ENCODE peak calls at places on chromosome 20, in seven cellular contexts. One of them, this sample, is unnamed. For H3K4me1, the result is how much of the 10 kb centered on the place peaks cover.

GRCh38 chr20:62275263-62275619 is 27.6 kb upstream of the ADRM1 start:
- DNase-seq in H9: no peak
- DNase-seq in IMR-90: no peak
- DNase-seq in H1: no peak
- DNase-seq in neuronal stem cell: no peak
- DNase-seq in mesenchymal stem cell: no peak
- DNase-seq in trophoblast cell: no peak
- DNase-seq in this sample: no peak

GRCh38 chr20:57330998-57331397 is 1.4 kb downstream of the SPO11 start:
- DNase-seq in H9: no peak
- DNase-seq in IMR-90: no peak
- DNase-seq in H1: no peak
- DNase-seq in neuronal stem cell: no peak
- DNase-seq in mesenchymal stem cell: no peak
- DNase-seq in trophoblast cell: peak
- DNase-seq in this sample: no peak

GRCh38 chr20:4068708-4069107 is 53.4 kb upstream of the RNF24 start:
- DNase-seq in H9: no peak
- DNase-seq in IMR-90: no peak
- DNase-seq in H1: no peak
- DNase-seq in neuronal stem cell: no peak
- DNase-seq in mesenchymal stem cell: no peak
- DNase-seq in trophoblast cell: peak
- DNase-seq in this sample: no peak

GRCh38 chr20:23078351-23078993 is 7.7 kb downstream of the CD93 start:
- DNase-seq in H9: no peak
- DNase-seq in IMR-90: no peak
- DNase-seq in H1: no peak
- DNase-seq in neuronal stem cell: no peak
- DNase-seq in mesenchymal stem cell: peak
- DNase-seq in trophoblast cell: no peak
- DNase-seq in this sample: no peak

GRCh38 chr20:34069341-34070078 is 42.5 kb downstream of the EIF2S2 start:
- DNase-seq in H9: peak
- DNase-seq in IMR-90: peak
- DNase-seq in H1: peak
- DNase-seq in neuronal stem cell: peak
- DNase-seq in mesenchymal stem cell: peak
- DNase-seq in trophoblast cell: peak
- DNase-seq in this sample: peak

GRCh38 chr20:17042122-17042521 is 184.7 kb upstream of the PCSK2 start:
- DNase-seq in H9: no peak
- DNase-seq in IMR-90: no peak
- DNase-seq in H1: no peak
- DNase-seq in neuronal stem cell: no peak
- DNase-seq in mesenchymal stem cell: no peak
- DNase-seq in trophoblast cell: no peak
- DNase-seq in this sample: no peak

GRCh38 chr20:50663095-50663821 is 28.1 kb downstream of the RIPOR3 start:
- DNase-seq in H9: peak
- DNase-seq in IMR-90: no peak
- DNase-seq in H1: no peak
- DNase-seq in neuronal stem cell: no peak
- DNase-seq in mesenchymal stem cell: no peak
- DNase-seq in trophoblast cell: peak
- DNase-seq in this sample: peak

GRCh38 chr20:62980970-62981369 is 25.8 kb downstream of the BHLHE23 start:
- DNase-seq in H9: peak
- DNase-seq in IMR-90: no peak
- DNase-seq in H1: no peak
- DNase-seq in neuronal stem cell: no peak
- DNase-seq in mesenchymal stem cell: no peak
- DNase-seq in trophoblast cell: peak
- DNase-seq in this sample: no peak

GRCh38 chr20:45646898-45647297 is 15.8 kb upstream of the WFDC9 start:
- DNase-seq in H9: no peak
- DNase-seq in IMR-90: no peak
- DNase-seq in H1: no peak
- DNase-seq in neuronal stem cell: no peak
- DNase-seq in mesenchymal stem cell: no peak
- DNase-seq in trophoblast cell: no peak
- DNase-seq in this sample: no peak

GRCh38 chr20:53839423-53840176 is 230.8 kb downstream of the BCAS1 start:
- DNase-seq in H9: no peak
- DNase-seq in IMR-90: no peak
- DNase-seq in H1: no peak
- DNase-seq in neuronal stem cell: no peak
- DNase-seq in mesenchymal stem cell: no peak
- DNase-seq in trophoblast cell: peak
- DNase-seq in this sample: no peak

GRCh38 chr20:53841741-53842140 is 228.7 kb downstream of the BCAS1 start:
- DNase-seq in H9: no peak
- DNase-seq in IMR-90: no peak
- DNase-seq in H1: no peak
- DNase-seq in neuronal stem cell: no peak
- DNase-seq in mesenchymal stem cell: no peak
- DNase-seq in trophoblast cell: no peak
- DNase-seq in this sample: no peak

GRCh38 chr20:53838311-53838873 is 232.0 kb downstream of the BCAS1 start:
- DNase-seq in H9: no peak
- DNase-seq in IMR-90: no peak
- DNase-seq in H1: no peak
- DNase-seq in neuronal stem cell: no peak
- DNase-seq in mesenchymal stem cell: no peak
- DNase-seq in trophoblast cell: no peak
- DNase-seq in this sample: no peak

GRCh38 chr20:53842301-53843099 is 227.9 kb downstream of the BCAS1 start:
- DNase-seq in H9: no peak
- DNase-seq in IMR-90: no peak
- DNase-seq in H1: no peak
- DNase-seq in neuronal stem cell: no peak
- DNase-seq in mesenchymal stem cell: no peak
- DNase-seq in trophoblast cell: no peak
- DNase-seq in this sample: no peak

DNA sequence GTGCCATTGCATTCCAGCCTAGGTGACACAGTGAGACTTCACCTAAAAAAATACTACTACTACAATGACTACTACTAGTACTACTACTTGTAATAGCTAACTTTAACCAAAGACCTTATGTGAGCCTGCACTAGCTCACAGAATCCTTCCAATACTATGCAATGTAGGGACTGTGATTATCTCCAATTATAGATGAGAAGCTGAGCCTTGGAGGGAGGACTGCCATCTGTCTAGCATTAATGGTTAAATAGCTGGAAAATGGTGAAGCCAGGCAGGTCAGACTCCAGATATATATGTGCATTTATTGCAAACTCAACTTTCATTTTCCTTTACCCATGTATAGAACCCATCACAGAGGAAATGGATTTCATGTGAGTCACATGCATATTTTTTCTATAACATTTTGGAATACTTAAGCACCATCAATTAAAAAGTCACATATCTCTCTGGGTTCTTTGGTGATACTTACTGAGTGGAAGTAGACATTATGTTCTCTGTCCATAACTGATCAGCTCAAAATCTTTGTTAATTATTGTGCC is 229.9 kb downstream of the BCAS1 start:
- DNase-seq in H9: no peak
- DNase-seq in IMR-90: peak
- DNase-seq in H1: no peak
- DNase-seq in neuronal stem cell: no peak
- DNase-seq in mesenchymal stem cell: no peak
- DNase-seq in trophoblast cell: no peak
- DNase-seq in this sample: no peak
- H3K4me1 ChIP-seq in H9: under half
- H3K4me1 ChIP-seq in IMR-90: under half
- H3K4me1 ChIP-seq in H1: under half
- H3K4me1 ChIP-seq in neuronal stem cell: under half
- H3K4me1 ChIP-seq in mesenchymal stem cell: under half
- H3K4me1 ChIP-seq in trophoblast cell: under half
- H3K4me1 ChIP-seq in this sample: under half

DNA sequence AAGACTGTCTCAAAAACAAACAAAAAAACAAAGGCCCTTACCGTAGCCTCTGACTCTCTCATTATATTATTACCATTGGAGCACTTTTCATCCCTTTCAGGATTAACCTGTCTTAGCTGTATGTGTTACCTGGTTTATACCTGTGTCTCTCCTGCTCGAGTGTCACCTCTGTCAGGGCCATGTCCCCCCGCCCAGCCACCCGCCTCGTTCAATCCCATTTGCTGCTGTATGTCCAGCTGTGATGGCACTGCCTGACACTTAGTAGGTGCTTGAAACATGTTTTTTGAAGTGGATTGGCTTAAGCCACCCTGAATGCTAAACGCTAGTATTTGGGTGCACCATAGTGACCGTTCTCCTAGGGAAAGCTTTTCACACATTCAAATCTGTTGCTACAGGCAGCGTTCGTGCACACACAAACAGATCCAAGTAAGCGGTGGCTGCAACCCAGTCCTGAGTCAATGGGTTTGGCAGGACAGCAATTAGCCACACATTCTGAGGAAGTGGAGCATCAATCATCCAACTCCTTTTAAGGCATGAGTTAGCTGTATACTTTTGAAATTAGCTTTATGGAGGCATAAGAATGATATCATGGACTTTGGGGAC is 98.9 kb upstream of the ZNF217 start:
- DNase-seq in H9: no peak
- DNase-seq in IMR-90: peak
- DNase-seq in H1: no peak
- DNase-seq in neuronal stem cell: no peak
- DNase-seq in mesenchymal stem cell: peak
- DNase-seq in trophoblast cell: peak
- DNase-seq in this sample: peak
- H3K23ac ChIP-seq in H9: no peak
- H3K23ac ChIP-seq in IMR-90: peak
- H3K23ac ChIP-seq in H1: no peak
- H3K23ac ChIP-seq in neuronal stem cell: no peak
- H3K23ac ChIP-seq in mesenchymal stem cell: no peak
- H3K23ac ChIP-seq in trophoblast cell: no peak
- H3K23ac ChIP-seq in this sample: no peak

DNA sequence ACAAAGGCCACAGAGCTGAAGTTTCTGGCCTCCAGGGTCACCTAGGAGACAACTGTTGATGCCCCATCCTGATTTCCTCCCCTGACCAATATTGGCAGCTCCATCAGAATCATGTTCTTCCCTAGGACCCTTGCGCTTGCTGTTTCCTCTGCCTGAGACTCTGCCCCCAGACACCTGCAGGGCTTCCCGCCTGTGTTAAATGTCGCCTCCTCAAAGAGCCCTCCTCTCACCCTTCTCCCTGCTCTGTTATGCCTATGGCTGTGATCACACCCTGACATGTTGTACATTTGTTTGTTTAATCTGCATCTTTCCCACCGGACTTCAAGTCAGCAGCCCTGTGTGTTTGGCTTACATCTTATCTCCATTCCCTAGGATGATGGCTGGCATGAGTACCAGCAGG is 30.1 kb downstream of the DLGAP4 start:
- DNase-seq in H9: no peak
- DNase-seq in IMR-90: no peak
- DNase-seq in H1: no peak
- DNase-seq in neuronal stem cell: no peak
- DNase-seq in mesenchymal stem cell: no peak
- DNase-seq in trophoblast cell: no peak
- DNase-seq in this sample: no peak
- H3K4me1 ChIP-seq in H9: under half
- H3K4me1 ChIP-seq in IMR-90: under half
- H3K4me1 ChIP-seq in H1: under half
- H3K4me1 ChIP-seq in neuronal stem cell: under half
- H3K4me1 ChIP-seq in mesenchymal stem cell: under half
- H3K4me1 ChIP-seq in trophoblast cell: under half
- H3K4me1 ChIP-seq in this sample: under half

GRCh38 chr20:32898721-32899120 is 40.0 kb downstream of the EFCAB8 start:
- DNase-seq in H9: no peak
- DNase-seq in IMR-90: peak
- DNase-seq in H1: no peak
- DNase-seq in neuronal stem cell: no peak
- DNase-seq in mesenchymal stem cell: peak
- DNase-seq in trophoblast cell: peak
- DNase-seq in this sample: peak
- H3K23ac ChIP-seq in H9: no peak
- H3K23ac ChIP-seq in IMR-90: no peak
- H3K23ac ChIP-seq in H1: no peak
- H3K23ac ChIP-seq in neuronal stem cell: no peak
- H3K23ac ChIP-seq in mesenchymal stem cell: no peak
- H3K23ac ChIP-seq in trophoblast cell: no peak
- H3K23ac ChIP-seq in this sample: no peak

This sample was measured in mesendoderm.